ENCODE peak calls at places on chromosomes 1 and 21, in four cellular contexts. Q is IMR-90, G is lung, H is psoas muscle. J is an unnamed sample.

GRCh38 chr1:231162300-231162969 is 577 bp downstream of the TRIM67 start:
- DNase-seq in Q (peak; percentile 26), G (no peak), H (peak; percentile 29), J (peak; percentile 35)

GRCh38 chr1:244150071-244150470 is 99.0 kb downstream of the ZBTB18 start:
- DNase-seq in Q (peak; percentile 32), G (no peak), H (no peak), J (no peak)

GRCh38 chr1:160863422-160864131 is 890 bp upstream of the CD244 start:
- DNase-seq in Q (no peak), G (no peak), H (no peak), J (no peak)

GRCh38 chr1:113072141-113072756 is 749 bp upstream of the LRIG2 start:
- DNase-seq in Q (no peak), G (no peak), H (no peak), J (no peak)

GRCh38 chr1:10724052-10724494 is 72.4 kb downstream of the CASZ1 start:
- DNase-seq in Q (peak; percentile 26), G (peak; percentile 88), H (peak; percentile 73), J (no peak)

GRCh38 chr1:54152696-54153095 is at the start of gene CDCP2:
- DNase-seq in Q (no peak), G (no peak), H (no peak), J (no peak)

GRCh38 chr1:938088-938683 is 14.5 kb downstream of the SAMD11 start:
- DNase-seq in Q (peak; percentile 28), G (no peak), H (no peak), J (peak; percentile 61)

GRCh38 chr1:205648212-205648910 is 16.6 kb upstream of the ELK4 start:
- DNase-seq in Q (peak; percentile 35), G (no peak), H (no peak), J (no peak)

DNA sequence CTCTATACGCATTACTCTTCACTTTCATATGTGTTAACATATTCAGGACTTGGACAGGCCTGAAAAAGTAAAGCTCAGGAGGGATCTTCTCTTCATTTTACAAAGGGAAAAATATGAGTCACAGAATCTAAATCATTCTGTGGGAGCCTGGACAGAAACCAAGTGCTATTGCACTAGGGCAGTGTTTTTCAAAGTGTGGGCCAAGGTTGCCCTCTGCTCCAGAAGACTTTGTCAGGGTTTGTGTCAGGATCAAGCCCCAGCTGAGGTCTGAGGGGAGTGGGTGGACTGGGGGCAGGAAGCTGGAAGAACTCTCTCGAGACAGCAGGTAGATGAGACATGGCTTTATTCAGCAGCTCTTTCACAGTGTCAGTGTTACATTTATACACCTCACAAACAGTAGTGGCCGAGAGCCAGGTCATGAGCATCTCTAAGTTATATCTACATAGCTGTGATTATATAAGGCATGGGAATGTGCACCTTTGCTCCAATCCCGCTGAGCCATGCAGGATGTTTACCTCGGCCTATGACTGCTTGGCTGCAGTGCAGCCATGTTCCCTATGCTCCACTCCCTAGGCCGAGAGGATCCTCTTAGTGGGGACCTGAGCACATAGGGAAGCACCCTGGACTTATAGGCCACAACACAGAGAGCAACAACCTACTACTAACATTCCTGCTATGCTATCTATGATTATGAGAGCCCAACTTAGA is 114.2 kb downstream of the GDAP2 start:
- DNase-seq in Q (peak; percentile 70), G (no peak), H (no peak), J (peak; percentile 41)
- H3K27ac ChIP-seq in Q (peak overlapping the region; percentile 63), G (no peak overlapping the region), H (no peak overlapping the region), J (no peak overlapping the region)

DNA sequence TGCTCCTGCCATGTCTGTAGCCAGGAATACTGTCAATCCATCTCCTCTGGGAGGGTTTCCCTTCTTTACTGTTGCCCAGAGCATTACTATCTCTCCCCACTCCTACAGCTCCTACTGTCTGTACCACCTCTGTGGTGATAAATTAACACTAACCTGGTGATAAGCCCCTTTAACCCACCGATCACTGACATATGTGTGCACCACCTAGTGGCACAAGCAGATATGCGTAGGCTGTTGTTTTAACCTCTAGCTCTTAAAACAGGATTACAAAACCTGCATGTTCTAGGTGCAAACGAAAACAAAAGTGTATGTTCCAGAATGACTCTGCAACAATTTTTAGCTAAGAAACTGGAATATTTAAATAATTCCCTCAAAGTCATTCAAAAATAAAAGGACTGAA is 93.9 kb upstream of the BEND5 start:
- DNase-seq in Q (no peak), G (no peak), H (no peak), J (no peak)
- TF ChIP-seq CTCF in Q (peak; percentile 7), G (no peak), H (peak; percentile 24), J (peak; percentile 48)

GRCh38 chr1:224328644-224329043 is 1.3 kb downstream of the NVL start:
- DNase-seq in Q (no peak), G (no peak), H (no peak), J (no peak)
- H3K4me3 ChIP-seq in Q (no peak overlapping the region), G (no peak overlapping the region), H (peak overlapping the region; percentile 76), J (no peak overlapping the region)

DNA sequence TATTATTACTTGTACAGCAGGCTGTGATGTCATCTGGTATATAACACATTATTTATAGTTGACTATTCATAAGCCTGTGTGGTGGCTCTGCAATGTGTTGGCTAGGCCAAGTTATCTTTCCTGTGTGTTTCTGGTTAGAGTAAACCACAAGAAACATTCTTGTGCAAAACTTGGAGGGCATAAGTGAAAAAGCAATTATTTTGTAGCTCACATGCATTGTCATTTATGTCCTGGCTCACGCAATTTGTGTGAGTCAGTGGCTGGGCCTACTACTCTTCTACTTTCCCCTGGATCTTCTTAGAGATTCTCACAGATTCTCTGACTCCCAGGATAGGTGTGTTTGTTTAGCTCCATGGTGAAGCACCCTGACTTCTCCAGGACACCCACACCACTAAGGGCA is 59.3 kb downstream of the PTGS2 start:
- DNase-seq in Q (peak; percentile 78), G (no peak), H (no peak), J (no peak)
- H3K27ac ChIP-seq in Q (no peak overlapping the region), G (peak overlapping the region; percentile 40), H (no peak overlapping the region), J (no peak overlapping the region)

DNA sequence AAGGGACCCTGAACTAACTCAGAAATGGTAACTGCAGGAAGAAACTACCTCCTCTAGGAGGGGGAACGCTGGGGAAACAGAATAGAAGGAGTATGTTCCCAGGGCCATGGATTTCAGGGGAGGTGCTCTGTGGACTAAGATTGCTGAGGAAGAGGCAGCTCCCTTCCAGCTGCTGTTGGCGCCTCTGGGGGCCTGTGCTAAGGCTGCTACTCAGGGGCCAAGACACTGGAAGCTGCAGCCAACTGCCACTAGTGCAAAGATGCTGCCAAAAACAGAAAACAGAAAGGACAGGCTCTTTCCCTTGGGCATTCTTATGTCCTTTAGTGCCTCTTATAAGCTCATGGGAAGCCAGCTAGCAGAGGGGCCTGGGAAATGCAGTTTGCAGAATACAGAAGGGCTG is 58.0 kb upstream of the SGIP1 start:
- DNase-seq in Q (no peak), G (no peak), H (no peak), J (no peak)
- TF ChIP-seq CTCF in Q (no peak), G (no peak), H (no peak), J (no peak)

GRCh38 chr1:36238433-36238832 is 14.2 kb downstream of the THRAP3 start:
- DNase-seq in Q (peak; percentile 86), G (no peak), H (no peak), J (no peak)
- H3K4me3 ChIP-seq in Q (peak overlapping the region; percentile 16), G (no peak overlapping the region), H (peak overlapping the region; percentile 40), J (no peak overlapping the region)

GRCh38 chr1:38658883-38659282 is 200.7 kb downstream of the RRAGC start:
- DNase-seq in Q (no peak), G (no peak), H (no peak), J (no peak)

GRCh38 chr1:38657873-38658272 is 201.7 kb downstream of the RRAGC start:
- DNase-seq in Q (no peak), G (no peak), H (no peak), J (no peak)

GRCh38 chr1:38657441-38657840 is 202.1 kb downstream of the RRAGC start:
- DNase-seq in Q (no peak), G (no peak), H (no peak), J (no peak)

GRCh38 chr1:38652217-38652616 is 207.4 kb downstream of the RRAGC start:
- DNase-seq in Q (no peak), G (no peak), H (no peak), J (no peak)

GRCh38 chr1:38656741-38657140 is 202.8 kb downstream of the RRAGC start:
- DNase-seq in Q (no peak), G (no peak), H (no peak), J (no peak)
- H3K27ac ChIP-seq in Q (no peak overlapping the region), G (no peak overlapping the region), H (no peak overlapping the region), J (no peak overlapping the region)

GRCh38 chr21:34362136-34362444 is 1.7 kb upstream of the KCNE2 start:
- DNase-seq in Q (no peak), G (no peak), H (no peak), J (no peak)
- TF ChIP-seq CTCF in Q (no peak), G (no peak), H (no peak), J (no peak)

GRCh38 chr1:159144571-159144970 is 26.8 kb upstream of the CADM3 start:
- DNase-seq in Q (no peak), G (no peak), H (no peak), J (no peak)

GRCh38 chr1:159140474-159140873 is 30.9 kb upstream of the CADM3 start:
- DNase-seq in Q (no peak), G (no peak), H (no peak), J (no peak)

GRCh38 chr1:159146996-159147395 is 24.4 kb upstream of the CADM3 start:
- DNase-seq in Q (no peak), G (no peak), H (no peak), J (no peak)

DNA sequence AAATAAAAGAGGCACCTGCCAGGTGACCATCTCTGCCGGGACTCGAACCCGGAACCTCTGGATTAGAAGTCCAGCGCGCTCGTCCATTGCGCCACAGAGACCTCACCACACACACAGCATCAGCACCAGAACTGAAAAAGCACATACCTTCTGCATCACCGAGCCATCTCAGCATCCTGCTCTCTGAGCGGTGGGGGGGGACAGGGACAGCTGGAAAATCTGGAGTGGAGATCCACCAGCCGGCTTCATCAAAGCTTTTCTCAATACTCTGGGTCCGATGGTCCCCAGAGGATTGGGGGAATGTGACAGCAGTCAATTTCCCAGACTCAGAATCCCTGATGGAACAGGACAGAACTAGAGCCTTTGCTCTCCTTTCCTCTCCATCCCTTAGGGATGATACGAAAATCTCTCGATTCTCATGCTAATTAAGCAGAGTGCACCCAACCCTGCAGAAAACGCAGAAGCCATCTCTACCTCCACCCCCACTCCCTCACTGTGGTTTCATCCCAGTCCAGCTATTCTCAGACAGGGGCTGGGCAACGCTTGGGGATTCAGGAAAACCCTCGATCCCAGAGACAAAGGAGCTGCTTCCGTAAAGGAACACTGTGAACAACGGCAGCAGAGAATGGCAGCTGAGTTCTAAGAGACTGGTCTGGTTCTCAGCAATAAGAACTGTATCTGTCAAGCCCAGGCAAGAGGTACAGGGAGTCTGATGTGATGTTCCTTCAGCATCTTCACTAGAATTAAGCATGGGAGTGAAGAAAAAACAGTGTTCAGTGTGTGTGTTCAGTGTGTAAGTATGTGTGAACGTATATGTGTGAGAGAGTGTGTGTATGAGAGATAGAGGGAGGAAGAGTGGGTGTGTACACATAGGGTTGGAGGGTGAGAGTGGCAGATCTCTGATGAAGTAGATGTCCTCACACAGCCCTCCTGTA is 29.6 kb upstream of the CADM3 start:
- DNase-seq in Q (peak; percentile 60), G (no peak), H (no peak), J (no peak)
- H3K4me3 ChIP-seq in Q (peak overlapping the region; percentile 9), G (no peak overlapping the region), H (no peak overlapping the region), J (no peak overlapping the region)